ENCODE peak calls at places on chromosomes 5 and 9, in nine cellular contexts. One of them, this sample, is unnamed.

GRCh38 chr5:112004867-112005532 is 248.0 kb upstream of the NREP start:
- DNase-seq in heart right ventricle: no peak
- DNase-seq in mesothelial cell of epicardium: no peak
- DNase-seq in psoas muscle: no peak
- DNase-seq in HFFc6: peak
- DNase-seq in GM23338: no peak
- DNase-seq in choroid plexus epithelial cell: peak
- DNase-seq in PC-3: peak
- DNase-seq in fibroblast of the aortic adventitia: peak
- DNase-seq in this sample: peak

GRCh38 chr5:29672678-29673077 is 1520.8 kb upstream of the CDH6 start:
- DNase-seq in heart right ventricle: no peak
- DNase-seq in mesothelial cell of epicardium: no peak
- DNase-seq in psoas muscle: no peak
- DNase-seq in HFFc6: no peak
- DNase-seq in GM23338: no peak
- DNase-seq in choroid plexus epithelial cell: no peak
- DNase-seq in PC-3: peak
- DNase-seq in fibroblast of the aortic adventitia: no peak
- DNase-seq in this sample: no peak

GRCh38 chr5:148949871-148950863 is 112.7 kb downstream of the SH3TC2 start:
- DNase-seq in heart right ventricle: peak
- DNase-seq in mesothelial cell of epicardium: no peak
- DNase-seq in psoas muscle: peak
- DNase-seq in HFFc6: no peak
- DNase-seq in GM23338: no peak
- DNase-seq in choroid plexus epithelial cell: no peak
- DNase-seq in PC-3: peak
- DNase-seq in fibroblast of the aortic adventitia: peak
- DNase-seq in this sample: peak

GRCh38 chr9:96169488-96169887 is 132.5 kb downstream of the HSD17B3 start:
- DNase-seq in heart right ventricle: peak
- DNase-seq in mesothelial cell of epicardium: peak
- DNase-seq in psoas muscle: no peak
- DNase-seq in HFFc6: no peak
- DNase-seq in GM23338: peak
- DNase-seq in choroid plexus epithelial cell: peak
- DNase-seq in PC-3: peak
- DNase-seq in fibroblast of the aortic adventitia: no peak
- DNase-seq in this sample: peak

GRCh38 chr9:126301985-126302603 is 24.5 kb upstream of the MVB12B start:
- DNase-seq in heart right ventricle: no peak
- DNase-seq in mesothelial cell of epicardium: no peak
- DNase-seq in psoas muscle: no peak
- DNase-seq in HFFc6: peak
- DNase-seq in GM23338: peak
- DNase-seq in choroid plexus epithelial cell: peak
- DNase-seq in PC-3: peak
- DNase-seq in fibroblast of the aortic adventitia: peak
- DNase-seq in this sample: peak

GRCh38 chr5:126543660-126544059 is 51.4 kb downstream of the ALDH7A1 start:
- DNase-seq in heart right ventricle: no peak
- DNase-seq in mesothelial cell of epicardium: no peak
- DNase-seq in psoas muscle: no peak
- DNase-seq in HFFc6: no peak
- DNase-seq in GM23338: no peak
- DNase-seq in choroid plexus epithelial cell: no peak
- DNase-seq in PC-3: no peak
- DNase-seq in fibroblast of the aortic adventitia: no peak
- DNase-seq in this sample: no peak

GRCh38 chr9:106613250-106613737 is 249.7 kb upstream of the ZNF462 start:
- DNase-seq in heart right ventricle: peak
- DNase-seq in mesothelial cell of epicardium: no peak
- DNase-seq in psoas muscle: no peak
- DNase-seq in HFFc6: no peak
- DNase-seq in GM23338: no peak
- DNase-seq in choroid plexus epithelial cell: no peak
- DNase-seq in PC-3: no peak
- DNase-seq in fibroblast of the aortic adventitia: no peak
- DNase-seq in this sample: no peak

GRCh38 chr9:88586452-88586851 is 51.5 kb downstream of the NXNL2 start:
- DNase-seq in heart right ventricle: no peak
- DNase-seq in mesothelial cell of epicardium: no peak
- DNase-seq in psoas muscle: no peak
- DNase-seq in HFFc6: peak
- DNase-seq in GM23338: no peak
- DNase-seq in choroid plexus epithelial cell: no peak
- DNase-seq in PC-3: no peak
- DNase-seq in fibroblast of the aortic adventitia: peak
- DNase-seq in this sample: no peak

GRCh38 chr5:178078197-178078995 is 34.9 kb upstream of the N4BP3 start:
- DNase-seq in heart right ventricle: no peak
- DNase-seq in mesothelial cell of epicardium: no peak
- DNase-seq in psoas muscle: no peak
- DNase-seq in HFFc6: peak
- DNase-seq in GM23338: no peak
- DNase-seq in choroid plexus epithelial cell: peak
- DNase-seq in PC-3: peak
- DNase-seq in fibroblast of the aortic adventitia: peak
- DNase-seq in this sample: peak

GRCh38 chr5:111530298-111530740 is 18.0 kb upstream of the STARD4 start:
- DNase-seq in heart right ventricle: peak
- DNase-seq in mesothelial cell of epicardium: no peak
- DNase-seq in psoas muscle: peak
- DNase-seq in HFFc6: peak
- DNase-seq in GM23338: no peak
- DNase-seq in choroid plexus epithelial cell: peak
- DNase-seq in PC-3: peak
- DNase-seq in fibroblast of the aortic adventitia: no peak
- DNase-seq in this sample: peak

GRCh38 chr5:168047669-168048111 is 243.8 kb upstream of the WWC1 start:
- DNase-seq in heart right ventricle: peak
- DNase-seq in mesothelial cell of epicardium: peak
- DNase-seq in psoas muscle: no peak
- DNase-seq in HFFc6: no peak
- DNase-seq in GM23338: peak
- DNase-seq in choroid plexus epithelial cell: peak
- DNase-seq in PC-3: no peak
- DNase-seq in fibroblast of the aortic adventitia: peak
- DNase-seq in this sample: peak

GRCh38 chr5:96146675-96147074 is 185.0 kb upstream of the ELL2 start:
- DNase-seq in heart right ventricle: no peak
- DNase-seq in mesothelial cell of epicardium: no peak
- DNase-seq in psoas muscle: no peak
- DNase-seq in HFFc6: peak
- DNase-seq in GM23338: peak
- DNase-seq in choroid plexus epithelial cell: peak
- DNase-seq in PC-3: peak
- DNase-seq in fibroblast of the aortic adventitia: peak
- DNase-seq in this sample: peak

GRCh38 chr9:78954286-78954685 is 617.5 kb upstream of the TLE4 start:
- DNase-seq in heart right ventricle: no peak
- DNase-seq in mesothelial cell of epicardium: no peak
- DNase-seq in psoas muscle: no peak
- DNase-seq in HFFc6: no peak
- DNase-seq in GM23338: no peak
- DNase-seq in choroid plexus epithelial cell: peak
- DNase-seq in PC-3: no peak
- DNase-seq in fibroblast of the aortic adventitia: peak
- DNase-seq in this sample: peak

GRCh38 chr5:172245823-172246222 is 37.7 kb downstream of the UBTD2 start:
- DNase-seq in heart right ventricle: no peak
- DNase-seq in mesothelial cell of epicardium: no peak
- DNase-seq in psoas muscle: no peak
- DNase-seq in HFFc6: no peak
- DNase-seq in GM23338: no peak
- DNase-seq in choroid plexus epithelial cell: peak
- DNase-seq in PC-3: no peak
- DNase-seq in fibroblast of the aortic adventitia: peak
- DNase-seq in this sample: no peak

GRCh38 chr9:100098241-100098886 is 436 bp downstream of the ERP44 start:
- DNase-seq in heart right ventricle: peak
- DNase-seq in mesothelial cell of epicardium: peak
- DNase-seq in psoas muscle: peak
- DNase-seq in HFFc6: peak
- DNase-seq in GM23338: peak
- DNase-seq in choroid plexus epithelial cell: peak
- DNase-seq in PC-3: peak
- DNase-seq in fibroblast of the aortic adventitia: peak
- DNase-seq in this sample: peak

GRCh38 chr9:2000314-2000713 is 14.8 kb upstream of the SMARCA2 start:
- DNase-seq in heart right ventricle: no peak
- DNase-seq in mesothelial cell of epicardium: no peak
- DNase-seq in psoas muscle: no peak
- DNase-seq in HFFc6: no peak
- DNase-seq in GM23338: no peak
- DNase-seq in choroid plexus epithelial cell: no peak
- DNase-seq in PC-3: no peak
- DNase-seq in fibroblast of the aortic adventitia: no peak
- DNase-seq in this sample: no peak

GRCh38 chr5:23675456-23675855 is 168.0 kb downstream of the PRDM9 start:
- DNase-seq in heart right ventricle: no peak
- DNase-seq in mesothelial cell of epicardium: no peak
- DNase-seq in psoas muscle: no peak
- DNase-seq in HFFc6: no peak
- DNase-seq in GM23338: no peak
- DNase-seq in choroid plexus epithelial cell: no peak
- DNase-seq in PC-3: no peak
- DNase-seq in fibroblast of the aortic adventitia: no peak
- DNase-seq in this sample: no peak

GRCh38 chr5:50767588-50767987 is 101.2 kb downstream of the PARP8 start:
- DNase-seq in heart right ventricle: no peak
- DNase-seq in mesothelial cell of epicardium: no peak
- DNase-seq in psoas muscle: no peak
- DNase-seq in HFFc6: peak
- DNase-seq in GM23338: no peak
- DNase-seq in choroid plexus epithelial cell: peak
- DNase-seq in PC-3: no peak
- DNase-seq in fibroblast of the aortic adventitia: peak
- DNase-seq in this sample: peak

GRCh38 chr9:33263936-33264472 is 504 bp downstream of the BAG1 start:
- DNase-seq in heart right ventricle: peak
- DNase-seq in mesothelial cell of epicardium: peak
- DNase-seq in psoas muscle: peak
- DNase-seq in HFFc6: no peak
- DNase-seq in GM23338: no peak
- DNase-seq in choroid plexus epithelial cell: peak
- DNase-seq in PC-3: no peak
- DNase-seq in fibroblast of the aortic adventitia: no peak
- DNase-seq in this sample: peak

GRCh38 chr5:78476795-78477194 is 116.4 kb downstream of the SCAMP1 start:
- DNase-seq in heart right ventricle: no peak
- DNase-seq in mesothelial cell of epicardium: no peak
- DNase-seq in psoas muscle: no peak
- DNase-seq in HFFc6: no peak
- DNase-seq in GM23338: no peak
- DNase-seq in choroid plexus epithelial cell: no peak
- DNase-seq in PC-3: no peak
- DNase-seq in fibroblast of the aortic adventitia: no peak
- DNase-seq in this sample: no peak

GRCh38 chr5:78473747-78474146 is 113.3 kb downstream of the SCAMP1 start:
- DNase-seq in heart right ventricle: no peak
- DNase-seq in mesothelial cell of epicardium: no peak
- DNase-seq in psoas muscle: no peak
- DNase-seq in HFFc6: no peak
- DNase-seq in GM23338: no peak
- DNase-seq in choroid plexus epithelial cell: no peak
- DNase-seq in PC-3: no peak
- DNase-seq in fibroblast of the aortic adventitia: no peak
- DNase-seq in this sample: no peak

GRCh38 chr5:78467744-78468357 is 107.4 kb downstream of the SCAMP1 start:
- DNase-seq in heart right ventricle: no peak
- DNase-seq in mesothelial cell of epicardium: no peak
- DNase-seq in psoas muscle: no peak
- DNase-seq in HFFc6: peak
- DNase-seq in GM23338: peak
- DNase-seq in choroid plexus epithelial cell: peak
- DNase-seq in PC-3: peak
- DNase-seq in fibroblast of the aortic adventitia: peak
- DNase-seq in this sample: peak

GRCh38 chr5:78475370-78475769 is 115.0 kb downstream of the SCAMP1 start:
- DNase-seq in heart right ventricle: no peak
- DNase-seq in mesothelial cell of epicardium: no peak
- DNase-seq in psoas muscle: no peak
- DNase-seq in HFFc6: no peak
- DNase-seq in GM23338: no peak
- DNase-seq in choroid plexus epithelial cell: no peak
- DNase-seq in PC-3: no peak
- DNase-seq in fibroblast of the aortic adventitia: no peak
- DNase-seq in this sample: no peak

GRCh38 chr5:78472469-78473106 is 112.2 kb downstream of the SCAMP1 start:
- DNase-seq in heart right ventricle: no peak
- DNase-seq in mesothelial cell of epicardium: no peak
- DNase-seq in psoas muscle: no peak
- DNase-seq in HFFc6: peak
- DNase-seq in GM23338: no peak
- DNase-seq in choroid plexus epithelial cell: peak
- DNase-seq in PC-3: no peak
- DNase-seq in fibroblast of the aortic adventitia: peak
- DNase-seq in this sample: peak
- TF ChIP-seq CTCF in heart right ventricle: peak
- TF ChIP-seq CTCF in mesothelial cell of epicardium: no peak
- TF ChIP-seq CTCF in psoas muscle: peak
- TF ChIP-seq CTCF in HFFc6: peak
- TF ChIP-seq CTCF in GM23338: peak
- TF ChIP-seq CTCF in choroid plexus epithelial cell: peak
- TF ChIP-seq CTCF in PC-3: no peak
- TF ChIP-seq CTCF in fibroblast of the aortic adventitia: peak
- TF ChIP-seq CTCF in this sample: peak

GRCh38 chr5:136484808-136485207 is 119.5 kb upstream of the TRPC7 start:
- DNase-seq in heart right ventricle: no peak
- DNase-seq in mesothelial cell of epicardium: no peak
- DNase-seq in psoas muscle: no peak
- DNase-seq in HFFc6: no peak
- DNase-seq in GM23338: no peak
- DNase-seq in choroid plexus epithelial cell: no peak
- DNase-seq in PC-3: no peak
- DNase-seq in fibroblast of the aortic adventitia: no peak
- DNase-seq in this sample: no peak
- TF ChIP-seq CTCF in heart right ventricle: no peak
- TF ChIP-seq CTCF in mesothelial cell of epicardium: no peak
- TF ChIP-seq CTCF in psoas muscle: no peak
- TF ChIP-seq CTCF in HFFc6: no peak
- TF ChIP-seq CTCF in GM23338: no peak
- TF ChIP-seq CTCF in choroid plexus epithelial cell: no peak
- TF ChIP-seq CTCF in PC-3: no peak
- TF ChIP-seq CTCF in fibroblast of the aortic adventitia: no peak
- TF ChIP-seq CTCF in this sample: no peak

GRCh38 chr9:3732077-3733038 is 206.6 kb upstream of the RFX3 start:
- DNase-seq in heart right ventricle: no peak
- DNase-seq in mesothelial cell of epicardium: peak
- DNase-seq in psoas muscle: no peak
- DNase-seq in HFFc6: peak
- DNase-seq in GM23338: peak
- DNase-seq in choroid plexus epithelial cell: peak
- DNase-seq in PC-3: peak
- DNase-seq in fibroblast of the aortic adventitia: peak
- DNase-seq in this sample: peak
- TF ChIP-seq CTCF in heart right ventricle: peak
- TF ChIP-seq CTCF in mesothelial cell of epicardium: peak
- TF ChIP-seq CTCF in psoas muscle: peak
- TF ChIP-seq CTCF in HFFc6: peak
- TF ChIP-seq CTCF in GM23338: peak
- TF ChIP-seq CTCF in choroid plexus epithelial cell: peak
- TF ChIP-seq CTCF in PC-3: peak
- TF ChIP-seq CTCF in fibroblast of the aortic adventitia: peak
- TF ChIP-seq CTCF in this sample: peak

GRCh38 chr5:68884893-68885292 is 208.9 kb upstream of the SLC30A5 start:
- DNase-seq in heart right ventricle: no peak
- DNase-seq in mesothelial cell of epicardium: no peak
- DNase-seq in psoas muscle: no peak
- DNase-seq in HFFc6: no peak
- DNase-seq in GM23338: peak
- DNase-seq in choroid plexus epithelial cell: peak
- DNase-seq in PC-3: peak
- DNase-seq in fibroblast of the aortic adventitia: no peak
- DNase-seq in this sample: no peak
- TF ChIP-seq CTCF in heart right ventricle: peak
- TF ChIP-seq CTCF in mesothelial cell of epicardium: peak
- TF ChIP-seq CTCF in psoas muscle: peak
- TF ChIP-seq CTCF in HFFc6: peak
- TF ChIP-seq CTCF in GM23338: peak
- TF ChIP-seq CTCF in choroid plexus epithelial cell: peak
- TF ChIP-seq CTCF in PC-3: peak
- TF ChIP-seq CTCF in fibroblast of the aortic adventitia: peak
- TF ChIP-seq CTCF in this sample: peak